ENCODE peak calls at places on chromosomes 13 and 19, in seven cellular contexts. L is type B pancreatic cell, J is OCI-LY7, X is ascending aorta, I is AG09309, E is hepatocyte, T is bronchial epithelial cell. K is an unnamed sample.
A peak's percentile ranks its signal among the peaks of the same experiment; 100 is the strongest.

GRCh38 chr19:49802836-49803528 is 10.1 kb downstream of the FUZ start:
- DNase-seq in T (no peak), I (no peak), E (no peak), J (no peak), L (no peak), X (peak; percentile 63), K (no peak)

GRCh38 chr19:17281391-17282304 is at the start of gene ANKLE1:
- DNase-seq in L (no peak), I (no peak), J (peak; percentile 82), T (no peak), E (no peak), X (no peak), K (peak; percentile 69)

GRCh38 chr13:110644892-110645521 is 29.7 kb downstream of the NAXD start:
- DNase-seq in T (peak; percentile 50), L (no peak), E (peak; percentile 80), X (peak; percentile 72), J (peak; percentile 64), I (peak; percentile 4), K (peak; percentile 73)

GRCh38 chr13:104043184-104043583 is 977.0 kb upstream of the SLC10A2 start:
- DNase-seq in I (no peak), J (no peak), T (peak; percentile 24), L (no peak), X (no peak), E (no peak), K (no peak)

GRCh38 chr13:97367016-97367415 is 67.0 kb upstream of the RAP2A start:
- DNase-seq in E (no peak), I (peak; percentile 40), X (no peak), J (no peak), T (no peak), L (no peak), K (no peak)

GRCh38 chr13:113776231-113777125 is 17.5 kb downstream of the TMEM255B start:
- DNase-seq in I (no peak), J (no peak), L (no peak), E (no peak), T (no peak), X (no peak), K (no peak)

GRCh38 chr13:44237276-44237767 is 136.3 kb upstream of the SERP2 start:
- DNase-seq in I (peak; percentile 89), J (no peak), X (peak; percentile 92), L (no peak), E (peak; percentile 58), T (peak; percentile 96), K (peak; percentile 46)

GRCh38 chr13:113397606-113398425 is 33.9 kb upstream of the GRTP1 start:
- DNase-seq in L (no peak), X (peak; percentile 57), I (no peak), E (no peak), J (no peak), T (no peak), K (no peak)

GRCh38 chr13:105363747-105364177 is 1171.7 kb downstream of the EFNB2 start:
- DNase-seq in E (no peak), T (no peak), I (no peak), J (no peak), X (no peak), L (no peak), K (no peak)
- TF ChIP-seq CTCF in E (no peak), T (no peak), I (no peak), J (no peak), X (no peak), L (no peak), K (no peak)

GRCh38 chr13:69580255-69580654 is 527.4 kb upstream of the ATXN8OS start:
- DNase-seq in I (no peak), L (no peak), J (no peak), T (peak; percentile 59), E (no peak), X (no peak), K (no peak)

GRCh38 chr13:69591437-69591836 is 516.2 kb upstream of the ATXN8OS start:
- DNase-seq in E (no peak), L (no peak), I (no peak), X (no peak), J (no peak), T (no peak), K (no peak)

GRCh38 chr13:69589531-69589930 is 518.1 kb upstream of the ATXN8OS start:
- DNase-seq in X (no peak), I (no peak), J (no peak), L (no peak), E (no peak), T (no peak), K (no peak)

DNA sequence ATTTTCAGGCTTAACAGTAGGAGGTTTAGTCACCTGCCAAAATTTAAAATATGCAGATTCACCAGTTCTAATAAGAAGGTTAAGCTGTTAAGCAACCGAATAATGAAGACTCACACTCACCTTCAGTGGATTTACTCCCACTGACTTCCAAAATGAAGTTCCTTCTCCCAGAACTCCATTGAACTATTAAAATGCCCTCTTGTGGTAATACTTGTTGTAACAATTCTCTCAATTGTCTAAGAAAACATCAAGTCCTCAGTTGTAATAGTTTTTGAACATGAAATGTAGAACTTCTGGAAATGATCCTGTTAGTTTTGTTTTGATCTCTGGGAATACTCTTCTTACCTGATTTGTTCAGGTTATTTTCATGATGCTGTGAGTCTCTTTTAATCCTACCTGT is 522.0 kb upstream of the ATXN8OS start:
- DNase-seq in I (no peak), T (no peak), L (no peak), X (no peak), J (no peak), E (no peak), K (no peak)
- TF ChIP-seq CTCF in I (no peak), T (no peak), L (peak; percentile 44), X (no peak), J (peak; percentile 37), E (peak; percentile 26), K (no peak)

GRCh38 chr19:37907735-37908066 is 693 bp downstream of the SIPA1L3 start:
- DNase-seq in E (no peak), L (no peak), I (no peak), J (no peak), X (no peak), T (no peak), K (no peak)

GRCh38 chr19:37903096-37903495 is 3.3 kb downstream of the WDR87 start:
- DNase-seq in J (no peak), L (no peak), I (no peak), T (no peak), E (no peak), X (no peak), K (no peak)

GRCh38 chr19:37909661-37910199 is 2.7 kb downstream of the SIPA1L3 start:
- DNase-seq in E (no peak), I (no peak), J (no peak), T (no peak), X (no peak), L (no peak), K (no peak)

GRCh38 chr19:37906868-37907734 is at the start of gene SIPA1L3:
- DNase-seq in L (peak; percentile 97), J (peak; percentile 98), T (peak; percentile 88), X (peak; percentile 97), I (peak; percentile 77), E (peak; percentile 98), K (peak; percentile 97)

DNA sequence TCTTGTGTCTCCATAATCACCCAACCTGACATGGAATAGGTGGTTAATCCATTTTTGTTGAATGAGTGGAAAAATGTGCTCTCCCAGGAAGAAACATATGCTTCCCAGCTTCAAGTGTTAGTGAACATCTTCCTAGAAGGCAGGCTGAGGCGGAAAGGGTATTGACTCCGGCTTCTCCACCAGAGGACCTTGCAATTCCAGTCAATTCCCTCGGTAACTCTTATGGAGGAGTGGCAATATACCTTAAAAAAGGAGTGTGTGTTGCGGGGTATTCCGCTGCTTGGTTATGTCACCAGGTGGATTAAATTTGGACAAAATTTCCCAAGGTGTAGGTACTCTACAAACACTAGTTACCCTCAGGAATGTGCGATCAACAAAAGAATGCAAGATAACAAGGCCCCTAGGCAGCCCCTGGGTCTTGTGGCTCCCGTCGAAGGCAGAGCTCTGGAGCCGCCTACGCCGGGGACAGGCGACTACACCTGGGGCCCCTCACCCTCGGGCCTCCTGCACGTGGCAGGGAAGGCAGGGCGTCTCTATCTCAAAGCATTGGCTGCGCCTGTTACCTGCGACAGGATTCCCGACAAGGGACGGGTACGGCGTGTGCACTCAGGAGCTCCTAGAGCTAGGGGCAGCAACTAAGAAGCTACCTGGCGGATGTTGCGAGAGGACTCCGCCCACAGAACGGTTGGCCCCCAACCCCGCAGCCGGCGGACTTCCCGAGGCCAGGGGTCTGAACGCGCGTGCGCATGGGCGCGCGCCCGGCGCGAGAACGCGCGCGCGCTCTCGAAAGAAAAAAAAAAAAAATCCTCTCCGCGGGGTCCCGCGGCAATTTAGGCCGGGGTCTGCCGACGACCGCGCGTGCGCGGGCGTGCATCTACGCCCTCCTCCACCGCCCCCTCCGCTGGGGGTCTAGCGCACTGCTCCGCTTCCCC is at the start of gene WDR87:
- DNase-seq in T (peak; percentile 35), E (peak; percentile 77), X (no peak), J (peak; percentile 84), L (peak; percentile 87), I (no peak), K (peak; percentile 61)
- TF ChIP-seq CTCF in T (peak; percentile 13), E (peak; percentile 25), X (no peak), J (no peak), L (no peak), I (no peak), K (no peak)

GRCh38 chr19:54554896-54555295 is 18.7 kb upstream of the LILRA2 start:
- DNase-seq in X (no peak), E (no peak), J (no peak), L (no peak), T (no peak), I (no peak), K (no peak)

GRCh38 chr19:54552913-54553310 is 20.7 kb upstream of the LILRA2 start:
- DNase-seq in E (no peak), T (no peak), I (no peak), L (no peak), X (no peak), J (no peak), K (no peak)

GRCh38 chr19:54554006-54554405 is 19.6 kb upstream of the LILRA2 start:
- DNase-seq in E (no peak), X (no peak), J (no peak), I (no peak), L (no peak), T (no peak), K (no peak)

GRCh38 chr19:54551293-54551692 is 22.3 kb upstream of the LILRA2 start:
- DNase-seq in L (no peak), E (no peak), I (no peak), J (no peak), T (no peak), X (no peak), K (peak; percentile 38)

DNA sequence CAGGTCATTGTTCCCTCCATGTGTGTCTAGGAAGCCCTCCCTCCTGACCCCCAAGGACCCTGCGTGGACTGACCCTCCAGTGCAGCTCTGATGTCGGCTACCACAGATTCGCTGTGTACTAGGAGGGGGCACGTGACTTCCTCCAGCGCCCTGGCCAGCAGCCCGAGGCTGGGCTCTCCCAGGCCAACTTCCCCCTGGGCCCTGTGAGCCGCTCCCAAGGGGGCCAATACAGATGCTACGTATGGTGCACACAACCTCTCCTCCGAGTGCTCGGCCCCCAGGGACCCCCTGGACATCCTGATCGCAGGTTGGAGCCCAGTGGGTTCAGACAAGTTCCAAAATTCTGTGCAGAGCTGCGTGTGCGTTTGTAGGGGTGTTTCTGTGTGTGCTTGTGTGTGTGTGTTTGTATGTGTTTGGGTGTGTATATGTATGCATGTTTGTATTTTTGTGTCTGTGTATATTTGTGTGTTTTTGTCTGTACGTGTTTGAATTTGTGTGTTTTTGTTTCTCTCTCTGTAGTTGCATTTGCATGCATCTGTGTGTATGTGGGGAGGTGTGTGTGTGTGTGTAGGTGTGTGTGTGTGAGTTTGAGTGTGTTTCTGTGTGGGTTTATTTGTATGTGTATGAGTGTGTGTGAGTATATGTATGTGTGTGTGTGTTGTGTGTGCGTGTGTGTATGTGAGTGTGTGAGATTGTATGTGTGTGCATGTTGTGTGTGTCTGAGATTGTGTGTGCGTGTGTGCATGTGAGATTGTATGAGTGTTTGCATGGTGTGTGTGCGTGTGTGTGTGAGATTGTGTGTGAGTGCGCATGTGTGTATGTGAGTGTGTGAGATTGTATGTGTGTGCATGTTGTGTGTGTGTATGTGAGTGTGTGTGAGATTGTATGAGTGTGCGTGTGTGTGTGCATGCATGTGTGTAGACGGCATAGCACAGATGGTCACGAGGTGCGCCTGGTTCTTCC is 21.4 kb upstream of the LILRA2 start:
- DNase-seq in T (no peak), E (no peak), I (no peak), L (no peak), J (no peak), X (peak; percentile 69), K (no peak)
- TF ChIP-seq CTCF in T (no peak), E (no peak), I (no peak), L (no peak), J (no peak), X (no peak), K (no peak)

K was measured in activated CD8-positive, alpha-beta T cell treated with anti-CD3 and anti-CD28 coated beads for 36 hours.